ENCODE peak calls at places on chromosomes 2 and 18, in nine cellular contexts. L, E, Z, J, R, G, K, C and F are unnamed samples.

GRCh38 chr2:8586397-8587051 is 95.3 kb upstream of the ID2 start:
- DNase-seq in R (no peak), G (no peak), J (no peak), E (no peak), Z (no peak), L (no peak), C (no peak), K (no peak), F (no peak)

GRCh38 chr2:159946326-159946992 is 116.0 kb downstream of the PLA2R1 start:
- DNase-seq in J (no peak), E (no peak), C (no peak), Z (no peak), G (no peak), L (no peak), R (no peak), K (no peak), F (no peak)

GRCh38 chr2:65256088-65256487 is 28.5 kb downstream of the ACTR2 start:
- DNase-seq in G (no peak), E (no peak), R (no peak), J (no peak), L (no peak), Z (no peak), K (no peak), C (no peak), F (no peak)

GRCh38 chr2:10770956-10771750 is 41.4 kb downstream of the PDIA6 start:
- DNase-seq in C (no peak), R (no peak), J (no peak), K (no peak), E (no peak), L (no peak), Z (no peak), G (no peak), F (no peak)

GRCh38 chr18:12657849-12658829 is at the start of gene SPIRE1:
- DNase-seq in C (peak), J (peak), Z (no peak), R (peak), K (no peak), L (no peak), E (no peak), G (peak), F (peak)

GRCh38 chr2:85951351-85952067 is 62.7 kb upstream of the ST3GAL5 start:
- DNase-seq in G (no peak), R (no peak), C (no peak), J (no peak), L (no peak), K (peak), E (peak), Z (no peak), F (no peak)

GRCh38 chr2:212554233-212554632 is 15.6 kb upstream of the ERBB4 start:
- DNase-seq in C (no peak), Z (no peak), K (no peak), E (no peak), J (no peak), L (no peak), R (no peak), G (no peak), F (no peak)

GRCh38 chr2:60365556-60365955 is 187.9 kb downstream of the BCL11A start:
- DNase-seq in R (no peak), L (no peak), J (no peak), K (no peak), G (no peak), Z (no peak), E (no peak), C (no peak), F (no peak)

GRCh38 chr2:238171575-238172187 is 12.9 kb downstream of the ERFE start:
- DNase-seq in G (no peak), J (no peak), L (no peak), R (no peak), C (no peak), Z (no peak), E (no peak), K (no peak), F (no peak)

GRCh38 chr2:26327291-26328272 is 18.4 kb upstream of the SELENOI start:
- DNase-seq in J (no peak), Z (no peak), G (no peak), K (peak), L (no peak), C (peak), R (peak), E (peak), F (no peak)

GRCh38 chr2:106516436-106516835 is 29.3 kb downstream of the CD8B2 start:
- DNase-seq in R (no peak), L (no peak), Z (no peak), J (no peak), E (peak), C (no peak), K (no peak), G (no peak), F (no peak)

GRCh38 chr2:25314514-25315315 is 27.0 kb downstream of the DNMT3A start:
- DNase-seq in C (peak), Z (peak), G (peak), L (peak), J (peak), R (peak), E (peak), K (peak), F (peak)

GRCh38 chr2:27304488-27305240 is 3.6 kb downstream of the UCN start:
- DNase-seq in C (no peak), E (no peak), J (no peak), Z (no peak), K (no peak), L (no peak), R (no peak), G (no peak), F (no peak)

GRCh38 chr18:39799010-39799409 is 2156.0 kb upstream of the PIK3C3 start:
- DNase-seq in K (no peak), R (no peak), G (no peak), J (no peak), L (no peak), Z (no peak), C (peak), E (no peak), F (no peak)

GRCh38 chr2:11368059-11368572 is 23.7 kb upstream of the ROCK2 start:
- DNase-seq in Z (no peak), L (no peak), C (no peak), G (no peak), J (no peak), E (no peak), K (no peak), R (no peak), F (peak)

GRCh38 chr2:30106543-30106942 is 40.3 kb upstream of the YPEL5 start:
- DNase-seq in J (no peak), E (no peak), L (no peak), R (no peak), Z (no peak), K (no peak), C (no peak), G (no peak), F (no peak)

GRCh38 chr2:201223089-201224073 is 37.0 kb upstream of the CASP8 start:
- DNase-seq in G (no peak), E (peak), K (no peak), Z (no peak), J (no peak), L (no peak), R (no peak), C (no peak), F (no peak)

GRCh38 chr2:127218843-127219715 is 1.0 kb downstream of the CYP27C1 start:
- DNase-seq in K (no peak), G (no peak), L (no peak), E (no peak), Z (no peak), J (no peak), C (no peak), R (no peak), F (no peak)

GRCh38 chr2:142796161-142796560 is 81.3 kb upstream of the KYNU start:
- DNase-seq in L (no peak), J (no peak), Z (no peak), E (no peak), C (no peak), K (no peak), R (no peak), G (no peak), F (no peak)

GRCh38 chr2:2332381-2332780 is 1.3 kb upstream of the MYT1L start:
- DNase-seq in J (no peak), R (no peak), K (no peak), C (no peak), G (no peak), E (no peak), Z (no peak), L (no peak), F (no peak)

GRCh38 chr2:188805229-188805628 is 168.9 kb upstream of the COL3A1 start:
- DNase-seq in K (no peak), Z (no peak), C (no peak), L (no peak), G (no peak), R (no peak), J (no peak), E (no peak), F (no peak)

GRCh38 chr2:203072371-203072770 is 57.7 kb downstream of the NBEAL1 start:
- DNase-seq in K (no peak), C (no peak), R (no peak), Z (no peak), L (no peak), E (no peak), J (no peak), G (no peak), F (no peak)

GRCh38 chr18:34913837-34914755 is 127.1 kb upstream of the MAPRE2 start:
- DNase-seq in C (no peak), E (no peak), Z (no peak), J (no peak), K (peak), L (no peak), G (no peak), R (no peak), F (peak)

GRCh38 chr2:9382604-9383235 is 40.6 kb downstream of the ITGB1BP1 start:
- DNase-seq in K (no peak), G (no peak), L (no peak), J (no peak), Z (no peak), R (no peak), C (no peak), E (no peak), F (no peak)

GRCh38 chr2:197360744-197361156 is 50.2 kb upstream of the ANKRD44 start:
- DNase-seq in E (no peak), C (no peak), R (peak), J (no peak), K (no peak), G (no peak), Z (no peak), L (no peak), F (no peak)

GRCh38 chr2:201793631-201794030 is 12.7 kb upstream of the CDK15 start:
- DNase-seq in L (no peak), C (no peak), G (no peak), J (no peak), Z (no peak), K (no peak), E (no peak), R (no peak), F (no peak)

GRCh38 chr2:149832256-149832655 is 244.7 kb upstream of the MMADHC start:
- DNase-seq in R (no peak), C (no peak), K (no peak), L (no peak), J (no peak), E (no peak), G (no peak), Z (no peak), F (no peak)

GRCh38 chr2:21396252-21396651 is 272.5 kb downstream of the TDRD15 start:
- DNase-seq in R (no peak), G (no peak), E (no peak), Z (no peak), J (no peak), L (no peak), K (no peak), C (no peak), F (no peak)